ENCODE peak calls at places on chromosome 13, in seven cellular contexts. Y is upper lobe of left lung, U is GM10248, G is HFFc6, V is omental fat pad, C is fibroblast of pulmonary artery, F is transverse colon. D is an unnamed sample.

GRCh38 chr13:42984691-42985090 is 7.3 kb downstream of the EPSTI1 start:
- DNase-seq in V (no peak), U (peak), G (no peak), F (no peak), C (no peak), Y (no peak), D (no peak)

GRCh38 chr13:110121312-110122083 is 185.5 kb downstream of the COL4A1 start:
- DNase-seq in Y (no peak), C (no peak), F (no peak), G (no peak), V (no peak), U (no peak), D (no peak)

GRCh38 chr13:31172535-31172934 is 10.8 kb upstream of the HSPH1 start:
- DNase-seq in G (peak), U (no peak), Y (no peak), F (no peak), C (peak), V (no peak), D (no peak)

GRCh38 chr13:43776680-43777079 is 10.1 kb downstream of the ENOX1 start:
- DNase-seq in U (no peak), C (peak), Y (no peak), V (no peak), G (no peak), F (no peak), D (no peak)

GRCh38 chr13:26342898-26343297 is 89.0 kb downstream of the CDK8 start:
- DNase-seq in G (no peak), Y (no peak), C (no peak), V (no peak), U (no peak), F (no peak), D (no peak)

GRCh38 chr13:27825153-27825552 is 32.9 kb downstream of the GSX1 start:
- DNase-seq in G (no peak), U (no peak), C (no peak), V (no peak), F (no peak), Y (no peak), D (no peak)

GRCh38 chr13:99376132-99376531 is 68.9 kb upstream of the GPR183 start:
- DNase-seq in F (no peak), U (peak), V (no peak), C (no peak), G (no peak), Y (no peak), D (no peak)

GRCh38 chr13:71240906-71241305 is 626.1 kb downstream of the DACH1 start:
- DNase-seq in Y (no peak), G (no peak), V (no peak), U (no peak), F (no peak), C (peak), D (no peak)

GRCh38 chr13:43664700-43665191 is 122.0 kb downstream of the ENOX1 start:
- DNase-seq in Y (no peak), U (no peak), C (peak), V (no peak), F (peak), G (peak), D (no peak)

GRCh38 chr13:24660023-24660806 is 20.0 kb upstream of the ATP12A start:
- DNase-seq in V (no peak), U (no peak), F (no peak), C (no peak), G (no peak), Y (no peak), D (no peak)

GRCh38 chr13:36548129-36548528 is 115.8 kb downstream of the CCNA1 start:
- DNase-seq in C (no peak), G (no peak), U (no peak), V (no peak), Y (no peak), F (no peak), D (no peak)

GRCh38 chr13:112346173-112346898 is 29.8 kb upstream of the SPACA7 start:
- DNase-seq in U (no peak), Y (peak), C (no peak), G (no peak), V (no peak), F (no peak), D (no peak)

GRCh38 chr13:111123649-111124048 is 8.5 kb downstream of the ARHGEF7 start:
- DNase-seq in C (no peak), Y (no peak), F (no peak), G (no peak), U (no peak), V (no peak), D (no peak)

GRCh38 chr13:94950303-94950702 is 238.0 kb upstream of the SOX21 start:
- DNase-seq in G (no peak), Y (no peak), F (no peak), U (no peak), V (no peak), C (peak), D (no peak)

GRCh38 chr13:72062566-72062965 is 195.6 kb upstream of the DACH1 start:
- DNase-seq in Y (no peak), F (peak), V (no peak), C (peak), U (no peak), G (no peak), D (no peak)

GRCh38 chr13:109410868-109411267 is 375.5 kb downstream of the IRS2 start:
- DNase-seq in G (no peak), C (no peak), F (no peak), Y (no peak), V (no peak), U (no peak), D (no peak)

GRCh38 chr13:36736119-36736726 is 62.4 kb downstream of the SERTM1 start:
- DNase-seq in V (no peak), U (peak), Y (no peak), G (peak), F (peak), C (peak), D (peak)

GRCh38 chr13:26015276-26015934 is 36.4 kb downstream of the SHISA2 start:
- DNase-seq in C (no peak), Y (no peak), V (no peak), U (no peak), G (no peak), F (no peak), D (no peak)

GRCh38 chr13:70856706-70857105 is 748.5 kb upstream of the KLHL1 start:
- DNase-seq in Y (no peak), C (no peak), V (no peak), F (peak), U (no peak), G (no peak), D (no peak)

GRCh38 chr13:57352114-57352513 is 185.1 kb downstream of the PRR20E start:
- DNase-seq in V (no peak), Y (no peak), U (no peak), C (no peak), F (no peak), G (no peak), D (no peak)

DNA sequence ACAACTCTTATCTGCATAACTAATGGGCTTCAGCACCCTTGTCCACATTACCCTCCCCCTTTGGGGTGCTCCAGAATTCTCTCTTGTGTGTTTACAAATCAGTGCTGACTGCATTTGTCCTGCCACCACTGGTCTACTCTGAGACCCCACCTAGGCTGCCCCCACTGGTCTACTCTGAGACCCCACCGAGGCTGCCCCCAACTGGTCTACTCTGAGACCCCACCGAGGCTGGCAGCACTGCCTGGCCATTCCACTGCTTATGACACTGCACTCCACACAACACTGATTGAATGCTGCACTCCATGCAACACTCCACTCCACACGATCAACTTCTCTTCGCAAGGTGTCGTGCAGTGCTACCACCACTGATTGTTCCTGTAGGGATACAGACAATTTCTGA is 1459.2 kb upstream of the SLC10A2 start:
- DNase-seq in Y (peak), C (no peak), V (no peak), G (no peak), U (no peak), F (no peak), D (no peak)
- TF ChIP-seq CTCF in Y (no peak), C (no peak), V (no peak), G (no peak), U (no peak), F (no peak), D (no peak)

DNA sequence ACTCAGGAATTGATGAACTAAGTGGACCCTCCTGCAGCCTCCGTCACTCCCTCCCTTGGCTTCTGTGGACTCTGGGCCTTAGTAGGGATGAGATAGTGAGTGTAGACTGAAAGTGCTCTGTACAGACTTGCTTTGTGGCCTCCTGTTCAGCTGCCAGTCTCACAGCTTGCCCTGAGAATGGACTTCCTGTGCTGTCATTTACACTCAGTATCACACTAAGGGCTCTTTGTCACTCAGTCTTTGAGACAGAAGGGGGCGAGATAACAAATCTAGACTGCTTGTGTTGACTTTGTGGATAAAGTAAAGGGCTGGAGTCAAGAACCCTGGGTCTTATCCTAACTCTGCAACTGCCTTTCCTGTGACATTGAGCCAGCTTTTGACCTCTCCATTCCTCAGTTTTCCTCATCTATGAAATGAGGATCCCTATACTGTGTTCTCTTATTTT is 21.0 kb upstream of the SPRY2 start:
- DNase-seq in Y (no peak), U (peak), C (no peak), V (no peak), G (no peak), F (no peak), D (no peak)
- TF ChIP-seq CTCF in Y (no peak), U (peak), C (no peak), V (no peak), G (no peak), F (no peak), D (no peak)

DNA sequence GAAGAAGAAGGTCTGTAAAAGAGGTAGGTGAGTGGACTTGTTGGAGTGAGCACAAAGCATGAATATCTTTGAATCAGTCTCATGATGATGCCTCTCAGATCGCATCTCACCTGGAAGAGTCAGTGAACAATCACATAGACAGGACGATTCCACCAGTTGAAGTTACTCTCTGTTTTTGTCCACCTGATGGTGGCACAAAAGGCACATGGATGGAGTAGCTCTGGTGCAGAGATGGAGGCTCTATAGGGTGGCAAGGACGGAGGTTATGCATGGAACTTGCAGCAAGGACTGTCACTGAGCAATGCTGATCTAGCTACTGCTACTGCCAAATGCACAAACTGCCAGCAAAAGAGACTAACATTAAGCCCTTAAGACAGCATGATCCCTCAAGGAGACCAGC is 10.3 kb upstream of the MYCBP2 start:
- DNase-seq in Y (no peak), F (no peak), V (no peak), G (no peak), C (no peak), U (no peak), D (no peak)
- TF ChIP-seq CTCF in Y (no peak), F (no peak), V (no peak), G (no peak), C (no peak), U (peak), D (no peak)

DNA sequence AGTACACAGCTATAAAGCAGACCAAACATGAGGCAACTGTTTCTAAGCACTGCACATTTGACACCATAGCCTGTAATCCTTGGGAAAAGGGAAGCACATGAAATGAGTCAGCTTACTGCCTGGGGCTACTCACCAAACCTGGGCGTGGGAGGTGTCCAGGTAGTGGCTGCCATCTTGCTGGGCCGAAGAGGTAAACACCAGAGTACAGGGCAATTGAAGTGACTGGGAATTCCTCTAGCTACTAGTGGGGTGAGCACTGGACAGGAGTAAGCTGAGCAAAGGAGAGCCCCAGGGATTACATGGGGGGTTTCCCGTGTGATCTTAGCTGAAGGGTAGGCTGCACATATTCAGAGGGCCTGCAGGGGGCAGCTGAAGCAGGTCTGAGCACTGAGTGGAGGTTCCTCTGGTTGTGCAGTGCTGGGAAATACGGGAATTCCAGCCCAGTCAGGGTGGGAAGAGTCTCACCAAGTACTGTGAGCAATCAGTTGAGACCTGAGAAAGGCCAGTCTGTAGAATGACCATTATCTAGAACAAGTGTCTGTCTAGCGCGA is 140.5 kb downstream of the SLC7A1 start:
- DNase-seq in C (no peak), V (no peak), U (peak), F (no peak), Y (no peak), G (peak), D (no peak)
- TF ChIP-seq CTCF in C (peak), V (no peak), U (peak), F (no peak), Y (no peak), G (peak), D (peak)

GRCh38 chr13:45807520-45808099 is 43.9 kb downstream of the SIAH3 start:
- DNase-seq in G (peak), C (peak), V (no peak), U (peak), F (no peak), Y (no peak), D (no peak)

GRCh38 chr13:45817833-45818232 is 33.7 kb downstream of the SIAH3 start:
- DNase-seq in U (no peak), C (peak), F (no peak), Y (no peak), G (no peak), V (no peak), D (no peak)

GRCh38 chr13:45811891-45812583 is 39.5 kb downstream of the SIAH3 start:
- DNase-seq in V (peak), F (no peak), C (no peak), U (no peak), Y (no peak), G (no peak), D (no peak)

GRCh38 chr13:45809810-45810394 is 41.7 kb downstream of the SIAH3 start:
- DNase-seq in C (no peak), V (no peak), G (no peak), F (no peak), Y (no peak), U (no peak), D (no peak)

GRCh38 chr13:45812599-45813372 is 38.8 kb downstream of the SIAH3 start:
- DNase-seq in G (no peak), Y (no peak), C (no peak), U (no peak), V (no peak), F (no peak), D (no peak)
- TF ChIP-seq CTCF in G (no peak), Y (no peak), C (no peak), U (no peak), V (no peak), F (no peak), D (no peak)

DNA sequence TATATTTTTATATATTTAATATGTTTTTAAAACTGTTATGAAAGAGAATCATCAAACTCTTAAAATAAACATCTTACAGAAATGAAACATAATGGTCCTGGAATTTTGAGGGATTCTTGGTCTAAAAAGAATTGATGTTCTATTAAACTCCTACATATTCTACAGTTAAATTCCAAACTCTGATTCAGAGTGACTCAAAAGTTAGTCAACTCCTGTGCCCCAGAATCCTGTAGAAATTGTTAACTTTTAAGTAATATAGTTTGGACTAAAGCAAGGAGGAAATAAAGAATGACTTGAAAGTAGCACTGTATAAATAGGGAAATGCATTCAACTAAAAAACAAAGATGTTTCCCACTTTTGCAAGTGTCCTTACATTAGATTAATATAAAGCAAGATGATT is 47.7 kb downstream of the FNDC3A start:
- DNase-seq in U (no peak), G (peak), F (no peak), C (peak), Y (no peak), V (no peak), D (no peak)
- TF ChIP-seq CTCF in U (no peak), G (no peak), F (no peak), C (no peak), Y (no peak), V (no peak), D (no peak)

DNA sequence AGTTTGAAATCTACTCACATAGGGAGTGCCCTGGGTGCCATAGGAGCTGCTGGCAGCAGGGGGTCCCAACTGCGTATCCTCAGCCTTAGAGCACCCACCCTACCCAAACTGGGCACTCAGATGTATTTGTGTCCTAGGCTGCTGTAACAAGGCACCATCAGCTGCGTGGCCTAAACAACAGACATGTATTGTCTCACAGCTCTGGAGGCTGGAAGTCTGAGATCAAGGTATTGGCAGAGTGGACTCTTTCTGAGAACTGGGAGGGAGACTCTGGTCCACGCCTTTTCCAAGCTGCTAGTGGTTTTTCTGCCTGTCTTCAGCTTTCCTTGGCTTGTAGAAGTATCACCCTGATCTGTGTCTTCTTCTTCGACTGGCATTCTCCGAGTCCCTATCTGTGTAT is 83.6 kb downstream of the FGF14 start:
- DNase-seq in Y (no peak), V (no peak), G (no peak), F (no peak), U (no peak), C (no peak), D (no peak)
- TF ChIP-seq CTCF in Y (no peak), V (no peak), G (no peak), F (no peak), U (no peak), C (no peak), D (no peak)

DNA sequence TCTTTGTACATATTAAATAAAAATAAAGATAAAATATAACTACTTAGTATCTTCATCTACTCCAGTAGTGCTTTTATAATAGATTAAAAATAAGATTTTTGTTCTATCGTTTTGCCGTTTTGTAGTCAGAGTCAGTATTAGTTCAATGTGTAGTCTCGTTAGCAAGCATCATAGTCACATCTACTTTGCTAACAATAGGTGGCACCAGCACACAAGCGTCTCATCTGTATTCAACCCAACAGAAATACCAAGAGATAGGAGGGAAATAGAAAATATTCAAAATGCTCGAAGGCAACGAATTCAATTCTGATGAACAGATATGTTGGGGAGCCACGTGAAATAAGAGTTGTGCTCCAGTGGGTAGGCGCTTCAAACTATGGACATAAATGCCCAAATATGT is 21.4 kb upstream of the MICU2 start:
- DNase-seq in C (peak), U (peak), V (no peak), Y (no peak), F (peak), G (peak), D (no peak)
- TF ChIP-seq CTCF in C (peak), U (peak), V (no peak), Y (no peak), F (peak), G (peak), D (peak)

DNA sequence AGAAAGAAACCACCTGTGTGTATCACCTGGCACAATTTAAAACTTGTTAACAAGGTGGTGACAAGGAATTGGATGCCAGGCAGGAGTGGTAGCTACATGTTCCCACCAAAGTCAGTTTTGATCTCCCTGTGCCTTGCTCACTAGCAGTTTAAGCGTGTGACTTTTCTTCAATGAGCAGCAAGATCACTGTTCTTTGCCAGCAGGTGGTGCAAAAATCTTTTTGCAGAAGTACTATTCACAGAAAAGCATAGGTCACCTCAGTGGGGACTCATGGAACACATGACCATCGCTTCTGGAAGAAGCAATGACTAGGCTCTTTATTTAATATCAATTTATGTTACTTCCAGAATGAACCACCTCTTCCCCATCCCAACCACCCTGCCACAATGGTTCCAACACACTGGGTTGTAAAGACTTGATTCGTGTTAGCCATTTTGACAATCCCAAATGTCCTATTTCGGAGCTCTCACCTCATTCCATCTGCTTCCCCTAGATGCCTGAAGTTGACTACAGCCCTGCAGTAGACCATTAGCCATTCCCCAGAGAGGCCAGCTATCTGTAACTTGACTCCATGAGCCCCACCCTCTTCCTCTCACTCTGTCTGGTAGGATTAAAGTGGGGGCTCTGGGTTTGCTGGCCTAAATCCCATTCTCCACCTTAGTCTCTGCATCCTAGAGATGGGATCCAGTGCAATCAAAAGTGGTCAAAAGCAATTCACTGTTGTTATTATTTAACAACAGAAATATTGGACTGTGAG is 59.1 kb upstream of the TNFRSF19 start:
- DNase-seq in V (no peak), U (peak), C (peak), G (peak), F (no peak), Y (no peak), D (no peak)
- TF ChIP-seq CTCF in V (no peak), U (peak), C (peak), G (peak), F (no peak), Y (no peak), D (peak)

GRCh38 chr13:103140001-103140671 is 73.9 kb upstream of the SLC10A2 start:
- DNase-seq in G (no peak), U (peak), C (peak), Y (no peak), F (no peak), V (no peak), D (no peak)
- TF ChIP-seq CTCF in G (peak), U (peak), C (peak), Y (no peak), F (peak), V (no peak), D (peak)